ENCODE peak calls at places on chromosomes 6 and 20, in seven cellular contexts. I is M059J; D is effector CD8-positive, alpha-beta T cell; V is breast epithelium; N is mesendoderm; R is GM03348; K is KBM-7. E is an unnamed sample.
A peak's percentile ranks its signal among the peaks of the same experiment; 100 is the strongest.

GRCh38 chr6:167766986-167767714 is 59.6 kb upstream of the AFDN start:
- DNase-seq in I (no peak), D (no peak), V (no peak), N (no peak), R (no peak), K (no peak), E (no peak)

GRCh38 chr20:59825944-59826759 is 107.3 kb downstream of the SYCP2 start:
- DNase-seq in I (no peak), D (no peak), V (no peak), N (no peak), R (no peak), K (no peak), E (no peak)

GRCh38 chr6:9789201-9789600 is 625.7 kb downstream of the TFAP2A start:
- DNase-seq in I (peak; percentile 92), D (no peak), V (no peak), N (peak; percentile 84), R (peak; percentile 7), K (no peak), E (no peak)

GRCh38 chr20:2230671-2231488 is 64.9 kb upstream of the TGM3 start:
- DNase-seq in I (peak; percentile 48), D (no peak), V (no peak), N (no peak), R (peak; percentile 16), K (no peak), E (no peak)

GRCh38 chr20:36153754-36154695 is 515 bp upstream of the EPB41L1 start:
- DNase-seq in I (peak; percentile 74), D (peak; percentile 8), V (peak; percentile 80), N (peak; percentile 64), R (peak; percentile 96), K (peak; percentile 35), E (no peak)

GRCh38 chr6:16505711-16506362 is 255.4 kb downstream of the ATXN1 start:
- DNase-seq in I (peak; percentile 76), D (no peak), V (no peak), N (no peak), R (peak; percentile 65), K (no peak), E (no peak)

GRCh38 chr6:84625510-84625909 is 138.9 kb downstream of the TBX18 start:
- DNase-seq in I (no peak), D (no peak), V (no peak), N (no peak), R (peak; percentile 6), K (no peak), E (no peak)

GRCh38 chr20:37711987-37712961 is 18.4 kb downstream of the CTNNBL1 start:
- DNase-seq in I (no peak), D (no peak), V (no peak), N (peak; percentile 48), R (no peak), K (no peak), E (no peak)

GRCh38 chr6:124007915-124008688 is 204.4 kb downstream of the NKAIN2 start:
- DNase-seq in I (no peak), D (no peak), V (no peak), N (no peak), R (no peak), K (no peak), E (no peak)

GRCh38 chr6:56549014-56549413 is 93.7 kb downstream of the DST start:
- DNase-seq in I (peak; percentile 28), D (no peak), V (no peak), N (no peak), R (no peak), K (no peak), E (no peak)

E was measured in stimulated activated naive CD4-positive, alpha-beta T cell.